ENCODE peak calls at places on chromosomes 11 and 22, in eight cellular contexts. U is heart right ventricle, I is PC-9, T is AG04450, Q is A549, W is lung, S is upper lobe of right lung, D is spleen. M is an unnamed sample. For H3K9me3, the result is how much of the 10 kb centered on the place peaks cover.

GRCh38 chr11:32566527-32566926 is 17.1 kb upstream of the EIF3M start:
- DNase-seq in U (no peak), I (no peak), T (no peak), Q (no peak), W (no peak), S (no peak), D (no peak), M (no peak)

GRCh38 chr11:70290341-70291065 is 20.0 kb downstream of the PPFIA1 start:
- DNase-seq in U (no peak), I (no peak), T (no peak), Q (no peak), W (no peak), S (no peak), D (no peak), M (no peak)

GRCh38 chr11:117833401-117833891 is 8.9 kb upstream of the FXYD2 start:
- DNase-seq in U (peak), I (peak), T (no peak), Q (no peak), W (peak), S (peak), D (peak), M (peak)

GRCh38 chr11:5938603-5938965 is 3.5 kb upstream of the OR56A3 start:
- DNase-seq in U (no peak), I (no peak), T (no peak), Q (no peak), W (no peak), S (no peak), D (no peak), M (no peak)

GRCh38 chr11:72229336-72229924 is 4.9 kb downstream of the INPPL1 start:
- DNase-seq in U (no peak), I (no peak), T (no peak), Q (no peak), W (peak), S (peak), D (no peak), M (peak)

GRCh38 chr11:77124488-77124887 is 3.6 kb upstream of the MYO7A start:
- DNase-seq in U (no peak), I (no peak), T (no peak), Q (no peak), W (no peak), S (no peak), D (no peak), M (no peak)

GRCh38 chr11:1224109-1224485 is 1.2 kb downstream of the MUC5B start:
- DNase-seq in U (no peak), I (no peak), T (no peak), Q (no peak), W (no peak), S (no peak), D (peak), M (no peak)

GRCh38 chr22:41939981-41940852 is 6.7 kb downstream of the CENPM start:
- DNase-seq in U (no peak), I (peak), T (no peak), Q (no peak), W (peak), S (no peak), D (peak), M (peak)

GRCh38 chr22:40116496-40117200 is 61.1 kb upstream of the TNRC6B start:
- DNase-seq in U (no peak), I (no peak), T (no peak), Q (no peak), W (no peak), S (no peak), D (no peak), M (no peak)

GRCh38 chr11:6812391-6813005 is 13.0 kb upstream of the OR6A2 start:
- DNase-seq in U (no peak), I (peak), T (no peak), Q (peak), W (no peak), S (no peak), D (no peak), M (peak)

GRCh38 chr22:38204784-38205183 is 3.0 kb downstream of the MAFF start:
- DNase-seq in U (no peak), I (no peak), T (no peak), Q (no peak), W (no peak), S (no peak), D (no peak), M (no peak)

GRCh38 chr22:20403779-20404140 is 9.8 kb downstream of the ZNF74 start:
- DNase-seq in U (no peak), I (no peak), T (no peak), Q (no peak), W (no peak), S (no peak), D (peak), M (no peak)

GRCh38 chr11:86737223-86737622 is 63.1 kb upstream of the PRSS23 start:
- DNase-seq in U (no peak), I (no peak), T (no peak), Q (no peak), W (no peak), S (no peak), D (no peak), M (no peak)

GRCh38 chr11:11691296-11692141 is 69.7 kb upstream of the GALNT18 start:
- DNase-seq in U (no peak), I (no peak), T (no peak), Q (no peak), W (no peak), S (no peak), D (no peak), M (peak)

GRCh38 chr22:46075764-46076531 is 74.4 kb upstream of the PPARA start:
- DNase-seq in U (no peak), I (no peak), T (no peak), Q (no peak), W (no peak), S (peak), D (peak), M (peak)
- H3K4me3 ChIP-seq in U (peak), I (peak), T (peak), Q (peak), W (peak), S (peak), D (no peak), M (no peak)

DNA sequence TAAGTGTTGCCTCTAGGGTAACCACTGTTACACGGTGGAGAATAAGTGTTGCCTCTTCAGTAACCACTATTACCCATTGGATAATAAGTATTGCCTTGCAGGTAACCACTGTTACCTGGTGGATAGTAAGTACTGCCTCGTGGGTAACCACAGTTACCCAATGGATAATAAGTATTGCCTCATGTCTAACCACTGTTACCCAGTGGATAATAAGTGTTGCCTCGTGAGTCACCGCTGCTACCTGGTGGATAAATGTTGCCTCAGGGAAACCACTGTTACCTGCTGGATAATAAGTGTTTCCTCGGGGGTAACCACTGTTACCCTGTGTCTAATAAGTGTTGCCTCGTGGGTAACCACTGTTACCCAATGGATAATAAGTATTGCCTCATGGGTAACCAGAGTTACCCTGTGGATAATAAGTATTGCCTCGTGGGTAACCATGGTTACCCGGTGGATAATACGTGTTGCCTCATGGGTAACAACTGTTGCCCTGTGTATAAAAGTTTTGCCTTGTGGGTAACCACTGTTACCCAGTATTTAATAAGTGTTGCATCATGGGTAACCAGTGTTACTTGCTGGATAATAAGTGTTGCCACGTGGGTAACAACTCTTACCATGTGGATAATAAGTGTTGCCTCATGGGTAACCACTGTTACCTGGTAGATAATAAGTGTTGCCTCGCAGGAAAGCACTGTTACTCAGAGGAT is 12.3 kb upstream of the NXPE4 start:
- DNase-seq in U (no peak), I (no peak), T (no peak), Q (no peak), W (no peak), S (no peak), D (no peak), M (no peak)
- H3K9me3 ChIP-seq in U (under half), I (under half), T (under half), Q (under half), W (under half), S (under half), D (under half), M (under half)

DNA sequence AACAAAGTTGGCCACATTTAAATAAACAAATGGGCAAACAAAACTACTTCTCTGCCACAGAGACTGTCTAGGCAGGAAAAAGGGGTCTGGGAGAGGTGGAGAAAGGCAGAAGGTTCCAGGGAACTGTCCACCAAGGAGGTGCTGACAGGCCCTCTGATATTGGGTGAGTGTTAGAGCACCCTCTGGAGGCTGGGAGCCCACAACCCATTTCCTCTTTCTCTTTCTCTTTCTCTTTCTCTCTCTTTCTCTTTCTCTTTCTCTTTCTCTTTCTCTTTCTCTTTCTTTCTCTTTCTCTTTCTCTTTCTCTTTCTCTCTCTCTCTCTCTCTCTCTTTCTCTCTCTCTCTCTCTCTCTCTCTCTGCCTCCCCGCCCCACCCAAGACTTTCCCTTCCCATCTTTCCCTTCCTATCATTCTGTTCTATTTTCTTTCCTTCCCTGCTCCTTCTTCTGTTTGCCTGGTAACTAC is 912.8 kb downstream of the DLG2 start:
- DNase-seq in U (peak), I (peak), T (no peak), Q (peak), W (no peak), S (no peak), D (peak), M (peak)
- TF ChIP-seq CTCF in U (peak), I (peak), T (peak), Q (peak), W (no peak), S (no peak), D (peak), M (peak)

GRCh38 chr11:68214173-68215086 is 1.3 kb upstream of the KMT5B start:
- DNase-seq in U (peak), I (no peak), T (no peak), Q (no peak), W (no peak), S (peak), D (peak), M (peak)

GRCh38 chr11:68213555-68214172 is 568 bp upstream of the KMT5B start:
- DNase-seq in U (peak), I (peak), T (peak), Q (peak), W (peak), S (peak), D (peak), M (peak)

GRCh38 chr11:68215087-68215445 is 2.0 kb upstream of the KMT5B start:
- DNase-seq in U (no peak), I (no peak), T (no peak), Q (no peak), W (no peak), S (peak), D (no peak), M (no peak)

GRCh38 chr11:68215524-68216170 is 2.6 kb upstream of the KMT5B start:
- DNase-seq in U (no peak), I (no peak), T (no peak), Q (no peak), W (no peak), S (no peak), D (no peak), M (no peak)

GRCh38 chr11:68216171-68216938 is 3.3 kb upstream of the KMT5B start:
- DNase-seq in U (peak), I (peak), T (no peak), Q (no peak), W (no peak), S (no peak), D (no peak), M (no peak)
- H3K4me3 ChIP-seq in U (no peak), I (no peak), T (no peak), Q (no peak), W (no peak), S (no peak), D (no peak), M (no peak)

GRCh38 chr11:35038211-35038930 is 100.6 kb upstream of the CD44 start:
- DNase-seq in U (no peak), I (no peak), T (no peak), Q (no peak), W (no peak), S (no peak), D (no peak), M (no peak)
- H3K9me3 ChIP-seq in U (under half), I (under half), T (under half), Q (under half), W (under half), S (under half), D (under half), M (under half)

M was measured in Caco-2.